ENCODE peak calls at places on chromosomes 6 and 20, in eight cellular contexts. N, K, R, J, C, D, I and X are unnamed samples.
A peak's percentile ranks its signal among the peaks of the same experiment; 100 is the strongest.

GRCh38 chr6:73888050-73888449 is 192.0 kb downstream of the CD109 start:
- DNase-seq in I (no peak), J (no peak), D (no peak), R (no peak), N (no peak), K (no peak), C (no peak), X (no peak)

GRCh38 chr6:119312875-119313338 is 36.7 kb downstream of the MAN1A1 start:
- DNase-seq in K (no peak), J (no peak), N (no peak), D (no peak), C (no peak), R (no peak), I (no peak), X (peak; percentile 31)

GRCh38 chr6:46246727-46247126 is 75.9 kb upstream of the ENPP5 start:
- DNase-seq in N (no peak), C (no peak), I (no peak), K (no peak), D (no peak), R (no peak), J (no peak), X (no peak)

GRCh38 chr6:167504412-167504961 is 179.6 kb downstream of the TTLL2 start:
- DNase-seq in R (no peak), K (no peak), C (peak; percentile 15), I (no peak), J (no peak), N (no peak), D (no peak), X (no peak)

GRCh38 chr6:135535989-135536414 is 38.5 kb upstream of the AHI1 start:
- DNase-seq in C (no peak), K (no peak), N (peak; percentile 88), D (no peak), R (peak; percentile 12), I (no peak), J (peak; percentile 93), X (no peak)

GRCh38 chr20:48679603-48680002 is 148.2 kb downstream of the PREX1 start:
- DNase-seq in R (peak; percentile 83), I (no peak), C (peak; percentile 69), J (no peak), N (no peak), D (no peak), K (no peak), X (peak; percentile 94)

GRCh38 chr6:29602564-29603361 is 17.8 kb downstream of the OR2H2 start:
- DNase-seq in I (no peak), J (peak; percentile 25), C (no peak), N (peak; percentile 23), R (no peak), D (no peak), K (no peak), X (no peak)

GRCh38 chr6:16514249-16514648 is 247.0 kb downstream of the ATXN1 start:
- DNase-seq in R (no peak), I (peak; percentile 10), J (peak; percentile 85), C (no peak), K (no peak), N (peak; percentile 68), D (no peak), X (no peak)

GRCh38 chr6:92748131-92748530 is 671.2 kb downstream of the EPHA7 start:
- DNase-seq in I (no peak), D (no peak), R (no peak), K (no peak), C (no peak), J (no peak), N (no peak), X (no peak)

GRCh38 chr6:158663465-158664167 is 13.8 kb downstream of the SYTL3 start:
- DNase-seq in C (no peak), I (no peak), J (no peak), D (no peak), R (no peak), N (no peak), K (no peak), X (no peak)

GRCh38 chr6:136719280-136720044 is 72.8 kb downstream of the MAP3K5 start:
- DNase-seq in J (no peak), I (no peak), K (no peak), N (peak; percentile 4), C (no peak), R (no peak), D (no peak), X (no peak)

GRCh38 chr6:32580593-32580992 is 9.1 kb downstream of the HLA-DRB1 start:
- DNase-seq in K (no peak), R (no peak), I (no peak), D (no peak), N (no peak), C (no peak), J (no peak), X (no peak)

GRCh38 chr6:38095054-38095453 is 275.5 kb downstream of the ZFAND3 start:
- DNase-seq in I (peak; percentile 13), J (peak; percentile 38), D (no peak), K (no peak), N (peak; percentile 74), R (no peak), C (no peak), X (no peak)

GRCh38 chr6:165922309-165922794 is 245.3 kb downstream of the TBXT start:
- DNase-seq in C (no peak), D (no peak), N (peak; percentile 8), K (no peak), J (peak; percentile 61), I (no peak), R (no peak), X (no peak)

GRCh38 chr20:48787861-48788375 is 39.9 kb downstream of the PREX1 start:
- DNase-seq in K (no peak), C (peak; percentile 51), J (peak; percentile 45), I (no peak), N (peak; percentile 83), D (no peak), R (no peak), X (no peak)

DNA sequence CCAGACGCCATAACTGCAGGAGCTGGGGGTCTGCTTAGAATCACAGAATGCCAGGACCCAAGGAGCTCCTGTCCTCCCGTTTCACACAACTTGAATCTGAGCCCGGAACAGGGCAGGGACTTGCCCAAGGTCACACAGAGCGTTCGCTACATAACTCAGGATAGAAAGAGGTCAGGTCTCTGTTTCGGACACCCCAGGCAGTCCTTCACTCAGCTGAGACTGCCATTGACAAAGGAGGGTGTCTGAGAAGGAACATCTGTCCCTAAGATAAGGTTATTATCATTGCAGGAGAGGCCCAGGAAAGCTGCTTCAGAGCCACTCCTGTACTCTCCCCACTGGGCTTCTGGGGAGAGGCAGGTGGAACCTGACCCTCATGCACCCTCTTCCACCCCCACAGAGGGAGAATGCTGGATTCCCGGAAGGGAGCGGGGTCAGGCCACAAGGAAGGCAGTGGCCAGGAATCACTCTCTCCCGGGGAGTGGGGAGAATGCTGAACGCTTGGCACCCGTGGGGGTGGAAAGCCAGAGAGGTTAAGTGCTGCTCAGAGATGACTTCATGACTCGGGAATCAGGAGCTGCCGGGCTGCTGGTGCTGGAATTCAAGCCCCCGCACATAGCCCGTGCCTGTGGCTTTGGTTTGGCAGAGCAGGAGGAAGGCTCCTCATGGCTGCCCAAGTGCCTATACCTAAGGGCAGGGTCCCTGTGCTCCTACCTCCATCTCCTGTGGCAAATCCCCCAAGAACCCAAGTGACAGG is 10.7 kb downstream of the SDC4 start:
- DNase-seq in R (peak; percentile 84), D (peak; percentile 53), K (peak; percentile 86), J (peak; percentile 94), I (no peak), C (peak; percentile 90), N (peak; percentile 97), X (peak; percentile 54)
- H3K27ac ChIP-seq in R (peak overlapping the region; percentile 81), D (peak overlapping the region; percentile 87), K (peak overlapping the region; percentile 86), J (peak overlapping the region; percentile 98), I (peak overlapping the region; percentile 88), C (peak overlapping the region; percentile 87), N (peak overlapping the region; percentile 99), X (peak overlapping the region; percentile 72)

GRCh38 chr6:44223471-44224153 is at the start of gene SLC29A1:
- DNase-seq in C (peak; percentile 94), J (peak; percentile 39), K (peak; percentile 93), R (peak; percentile 71), D (peak; percentile 81), I (no peak), N (peak; percentile 75), X (peak; percentile 87)
- H3K4me1 ChIP-seq in C (no peaks in the 10 kb centered on the region), J (peaks cover 36% of the 10 kb centered on the region), K (no peaks in the 10 kb centered on the region), R (peaks cover 26% of the 10 kb centered on the region), D (peaks cover 34% of the 10 kb centered on the region), I (peaks cover 61% of the 10 kb centered on the region), N (peaks cover 21% of the 10 kb centered on the region), X (peaks cover 7% of the 10 kb centered on the region)

DNA sequence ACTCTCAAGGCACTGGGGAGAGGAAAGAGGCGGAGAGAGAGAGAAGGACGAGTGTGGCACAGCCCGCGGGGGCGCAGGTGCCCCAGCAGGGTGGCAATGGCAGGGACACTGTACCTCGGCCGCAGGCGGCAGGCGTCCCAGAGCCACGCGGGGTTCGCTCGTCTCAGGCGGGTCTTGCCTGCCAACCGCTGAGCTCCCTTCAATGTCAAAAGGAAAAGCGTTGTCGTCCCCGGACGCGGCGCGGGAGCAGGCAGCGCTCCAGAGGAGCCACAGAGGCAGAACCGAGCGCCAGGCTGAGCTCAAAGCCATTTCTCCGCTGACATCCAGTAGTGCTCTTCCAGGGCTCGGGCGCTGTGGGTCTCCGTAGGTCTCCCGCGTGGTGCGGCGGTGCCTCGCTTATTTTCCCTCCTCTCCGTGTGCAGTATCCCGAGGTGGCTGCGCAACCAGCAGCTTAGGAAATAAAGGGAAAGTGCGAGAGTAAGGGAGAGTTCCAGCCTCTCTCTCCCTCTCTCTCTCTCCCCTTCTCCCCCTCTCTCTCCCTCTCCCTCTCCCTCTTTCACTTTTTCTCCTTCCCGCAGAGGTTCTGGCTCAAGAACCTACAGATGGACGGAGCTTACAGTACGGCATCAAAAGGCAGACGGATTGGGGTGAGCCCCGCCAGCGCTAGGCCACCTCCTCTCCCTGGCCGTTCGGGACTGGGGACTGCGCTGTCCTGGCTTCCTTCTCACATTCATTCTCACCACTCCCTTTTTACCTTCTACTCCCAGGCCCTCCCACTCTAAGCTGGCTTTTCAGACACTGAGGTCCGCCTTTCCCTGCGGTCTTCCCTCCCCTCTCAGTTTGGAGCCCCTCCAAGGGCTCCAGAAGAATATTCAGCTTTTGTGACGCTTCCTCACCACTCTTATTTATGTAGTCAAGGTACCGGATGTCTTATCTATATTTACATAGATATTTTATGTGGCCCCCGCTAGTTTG is at the start of gene LAMA4:
- DNase-seq in D (no peak), I (no peak), J (peak; percentile 91), C (peak; percentile 84), R (peak; percentile 68), N (peak; percentile 83), K (peak; percentile 72), X (peak; percentile 34)
- H3K4me3 ChIP-seq in D (peak within 1 kb of the TSS; percentile 45), I (peak within 1 kb of the TSS; percentile 60), J (peak within 1 kb of the TSS; percentile 94), C (peak within 1 kb of the TSS; percentile 81), R (peak within 1 kb of the TSS; percentile 70), N (peak within 1 kb of the TSS; percentile 100), K (peak within 1 kb of the TSS; percentile 86), X (peak within 1 kb of the TSS; percentile 34)

GRCh38 chr6:110355727-110356126 is 2.4 kb downstream of the METTL24 start:
- DNase-seq in N (no peak), R (no peak), K (no peak), C (no peak), J (no peak), D (no peak), I (no peak), X (no peak)

GRCh38 chr6:110355031-110355430 is 3.1 kb downstream of the METTL24 start:
- DNase-seq in I (no peak), J (no peak), D (no peak), C (no peak), R (no peak), K (no peak), N (no peak), X (no peak)

GRCh38 chr6:110357298-110357695 is 852 bp downstream of the METTL24 start:
- DNase-seq in I (no peak), D (no peak), K (no peak), J (no peak), C (no peak), N (no peak), R (no peak), X (no peak)

GRCh38 chr6:110357696-110358535 is at the start of gene METTL24:
- DNase-seq in R (no peak), J (no peak), I (no peak), K (peak; percentile 66), N (peak; percentile 34), D (peak; percentile 43), C (peak; percentile 82), X (no peak)

GRCh38 chr6:110356778-110357177 is 1.4 kb downstream of the METTL24 start:
- DNase-seq in K (no peak), J (no peak), R (no peak), D (no peak), N (no peak), C (no peak), I (no peak), X (no peak)
- H3K27ac ChIP-seq in K (peak overlapping the region; percentile 98), J (no peak overlapping the region), R (no peak overlapping the region), D (no peak overlapping the region), N (no peak overlapping the region), C (no peak overlapping the region), I (no peak overlapping the region), X (peak overlapping the region; percentile 10)